ENCODE peak calls at places on chromosome 14, in seven cellular contexts. I is left lung, H is fibroblast of lung, N is dorsolateral prefrontal cortex, C is choroid plexus epithelial cell, T is neural crest cell, P is GM06990. J is an unnamed sample.

GRCh38 chr14:20482382-20482781 is 13.2 kb downstream of the PNP start:
- DNase-seq in I (no peak), N (no peak), H (no peak), T (no peak), C (no peak), P (no peak), J (no peak)

GRCh38 chr14:75732888-75733287 is 71.8 kb downstream of the TTLL5 start:
- DNase-seq in P (no peak), C (no peak), N (no peak), I (no peak), T (no peak), H (no peak), J (no peak)

GRCh38 chr14:46940600-46940999 is 289.0 kb upstream of the RPL10L start:
- DNase-seq in H (no peak), I (no peak), T (no peak), P (no peak), C (no peak), N (no peak), J (no peak)

GRCh38 chr14:23494223-23494622 is 24.7 kb downstream of the NGDN start:
- DNase-seq in I (no peak), C (peak), N (no peak), T (no peak), P (no peak), H (peak), J (no peak)

GRCh38 chr14:57022608-57023007 is 212.3 kb upstream of the OTX2 start:
- DNase-seq in P (no peak), I (no peak), H (no peak), T (no peak), N (no peak), C (no peak), J (no peak)

GRCh38 chr14:62006116-62006737 is 244.0 kb downstream of the SNAPC1 start:
- DNase-seq in I (no peak), T (no peak), N (no peak), H (no peak), P (no peak), C (no peak), J (no peak)

GRCh38 chr14:52413729-52414453 is 99.8 kb downstream of the PTGER2 start:
- DNase-seq in N (no peak), H (peak), C (peak), I (no peak), T (no peak), P (peak), J (no peak)

GRCh38 chr14:54314365-54315134 is 82.3 kb upstream of the CDKN3 start:
- DNase-seq in H (no peak), P (no peak), C (no peak), N (no peak), T (no peak), I (no peak), J (no peak)

GRCh38 chr14:76742961-76743360 is 18.3 kb upstream of the VASH1 start:
- DNase-seq in I (no peak), P (no peak), H (peak), T (no peak), C (no peak), N (no peak), J (no peak)

GRCh38 chr14:52356025-52356424 is 41.9 kb downstream of the PTGER2 start:
- DNase-seq in H (peak), T (no peak), N (no peak), P (no peak), C (peak), I (no peak), J (no peak)

GRCh38 chr14:60003991-60004390 is 84.0 kb downstream of the LRRC9 start:
- DNase-seq in H (no peak), C (no peak), N (no peak), T (no peak), P (no peak), I (no peak), J (no peak)

GRCh38 chr14:100271247-100271939 is 32.4 kb downstream of the YY1 start:
- DNase-seq in T (no peak), H (no peak), N (no peak), I (no peak), C (peak), P (no peak), J (no peak)

DNA sequence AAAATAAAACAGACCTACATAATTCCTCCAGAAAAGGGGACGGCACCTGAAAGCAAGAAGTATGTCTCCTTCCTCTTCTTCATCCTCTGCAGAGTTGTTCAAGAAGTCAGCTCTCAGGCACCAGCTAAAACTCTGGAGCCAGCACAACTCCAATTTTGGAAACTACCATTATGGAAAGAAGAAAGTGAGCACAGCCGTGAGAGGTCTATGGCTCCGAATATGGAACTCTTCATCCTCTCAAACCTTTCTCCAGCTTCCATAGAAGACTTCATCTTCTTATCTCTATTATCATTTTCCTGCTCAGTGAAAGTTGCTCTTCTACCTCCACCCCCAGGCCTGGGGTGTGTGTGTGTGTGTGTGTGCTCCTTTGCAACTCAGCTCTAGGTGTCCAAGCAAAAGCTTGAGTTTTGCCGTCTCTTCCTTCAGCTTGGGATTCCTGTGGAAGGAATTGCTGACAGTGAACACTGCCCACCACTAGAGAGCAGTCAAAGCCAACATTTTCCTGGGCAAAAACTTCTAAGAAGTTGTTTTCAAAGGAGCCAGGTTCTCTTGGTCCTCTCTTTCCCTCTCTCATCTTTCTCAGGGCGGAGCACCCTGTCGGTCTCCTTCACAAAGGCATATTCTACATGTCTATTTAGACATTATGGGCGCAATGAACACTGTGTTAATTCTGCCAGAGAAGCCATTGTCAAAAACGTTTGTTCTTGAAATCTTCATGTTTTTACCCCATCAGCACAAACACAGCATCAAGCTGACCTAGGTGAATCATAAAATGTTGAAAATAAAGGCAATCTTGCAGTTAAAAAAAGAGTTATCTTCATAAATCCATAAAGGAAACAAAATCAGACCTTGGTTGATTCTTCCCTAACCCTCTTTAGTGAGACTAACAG is 155.1 kb downstream of the DIO2 start:
- DNase-seq in C (peak), T (peak), H (peak), I (no peak), P (no peak), N (peak), J (peak)
- TF ChIP-seq CTCF in C (peak), T (peak), H (peak), I (peak), P (peak), N (peak), J (peak)

GRCh38 chr14:66046591-66046990 is 439.6 kb upstream of the CCDC196 start:
- DNase-seq in H (no peak), N (no peak), P (no peak), C (no peak), T (no peak), I (no peak), J (no peak)
- TF ChIP-seq CTCF in H (no peak), N (no peak), P (no peak), C (no peak), T (no peak), I (no peak), J (no peak)

GRCh38 chr14:72745991-72746980 is 147.6 kb downstream of the DPF3 start:
- DNase-seq in P (no peak), T (no peak), C (peak), I (no peak), N (no peak), H (peak), J (no peak)
- TF ChIP-seq CTCF in P (no peak), T (no peak), C (peak), I (no peak), N (no peak), H (peak), J (no peak)

GRCh38 chr14:93137864-93138263 is 22.1 kb upstream of the ITPK1 start:
- DNase-seq in N (no peak), P (no peak), I (peak), C (peak), H (no peak), T (no peak), J (no peak)
- TF ChIP-seq CTCF in N (no peak), P (no peak), I (no peak), C (no peak), H (no peak), T (no peak), J (no peak)

GRCh38 chr14:30387856-30388255 is 171.1 kb upstream of the G2E3 start:
- DNase-seq in I (no peak), C (no peak), T (no peak), H (no peak), N (no peak), P (no peak), J (no peak)
- TF ChIP-seq CTCF in I (no peak), C (no peak), T (no peak), H (no peak), N (no peak), P (no peak), J (no peak)

GRCh38 chr14:95419569-95419968 is 96.9 kb downstream of the SYNE3 start:
- DNase-seq in I (no peak), H (no peak), C (no peak), N (no peak), T (no peak), P (no peak), J (no peak)

GRCh38 chr14:95413289-95414215 is 93.8 kb upstream of the CLMN start:
- DNase-seq in N (no peak), I (no peak), P (no peak), C (no peak), T (no peak), H (no peak), J (no peak)

GRCh38 chr14:95415993-95416392 is 96.3 kb upstream of the CLMN start:
- DNase-seq in T (no peak), H (no peak), P (no peak), C (no peak), I (no peak), N (no peak), J (no peak)

GRCh38 chr14:95418858-95419257 is 97.6 kb downstream of the SYNE3 start:
- DNase-seq in C (no peak), I (no peak), H (no peak), T (no peak), P (no peak), N (no peak), J (no peak)

DNA sequence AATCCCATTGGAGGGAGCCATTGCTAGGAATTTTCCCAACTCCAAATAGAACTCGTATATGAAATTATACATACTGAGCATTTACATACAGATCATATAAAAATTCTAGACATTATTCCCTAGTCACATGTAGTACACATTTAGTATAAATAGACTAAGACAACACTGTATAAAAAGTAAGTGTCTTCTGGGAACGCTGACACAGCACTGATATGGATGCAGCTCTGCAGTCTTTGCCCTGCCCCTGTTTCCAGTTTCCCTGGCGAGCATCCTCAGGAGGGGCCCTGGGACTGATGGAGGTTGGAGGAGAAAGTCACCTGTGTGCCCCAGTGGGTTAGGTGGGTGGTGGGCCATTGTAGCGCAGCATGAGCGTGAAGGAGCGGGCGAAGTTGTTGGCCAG is 97.8 kb upstream of the CLMN start:
- DNase-seq in H (no peak), N (no peak), I (no peak), C (no peak), P (no peak), T (no peak), J (no peak)
- TF ChIP-seq CTCF in H (no peak), N (no peak), I (no peak), C (no peak), P (no peak), T (no peak), J (peak)

GRCh38 chr14:105304565-105304964 is 3.8 kb upstream of the BRF1 start:
- DNase-seq in H (no peak), T (no peak), C (no peak), N (no peak), P (no peak), I (no peak), J (no peak)
- TF ChIP-seq CTCF in H (no peak), T (no peak), C (no peak), N (no peak), P (no peak), I (no peak), J (no peak)

DNA sequence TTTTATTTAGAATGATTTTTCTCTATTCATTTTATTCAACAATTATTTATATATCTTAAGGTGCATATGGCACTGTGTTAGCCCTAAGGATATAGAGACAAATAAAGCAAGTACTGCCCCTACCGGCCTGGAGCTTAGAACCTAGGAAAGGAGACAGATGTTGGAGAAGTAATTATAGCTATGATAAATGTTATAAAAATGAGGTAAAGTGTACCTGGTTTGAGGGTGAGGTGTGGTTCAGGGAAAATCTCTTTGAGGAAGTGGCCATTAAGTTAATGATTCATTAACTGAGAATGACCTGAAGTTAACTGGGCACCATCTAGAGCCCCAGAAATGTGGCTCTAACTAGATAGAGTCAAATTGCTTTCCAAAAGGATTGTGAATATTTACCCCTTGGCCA is 31.9 kb downstream of the CDKL1 start:
- DNase-seq in C (no peak), N (no peak), I (no peak), H (no peak), P (no peak), T (no peak), J (no peak)
- TF ChIP-seq CTCF in C (no peak), N (no peak), I (no peak), H (no peak), P (no peak), T (no peak), J (peak)

DNA sequence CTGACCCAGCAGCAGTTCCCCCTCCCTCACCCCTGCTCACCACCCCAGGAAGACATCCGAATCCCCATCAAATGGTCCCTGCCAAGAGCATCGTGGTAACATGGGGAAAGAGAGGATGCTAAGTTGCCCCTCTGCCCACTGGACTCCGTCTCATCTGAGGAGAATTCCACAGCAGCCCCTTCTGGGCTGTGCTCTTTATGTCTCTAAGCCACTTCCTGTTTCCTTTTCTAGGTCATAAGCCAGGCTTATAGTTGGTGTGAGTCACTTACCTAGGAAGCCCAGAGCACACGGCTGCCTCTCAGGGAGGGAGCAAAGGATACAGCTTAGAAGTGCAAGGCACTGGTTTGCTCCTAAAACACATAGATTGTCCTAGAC is 76.0 kb downstream of the VCPKMT start:
- DNase-seq in H (peak), N (no peak), T (no peak), P (no peak), C (peak), I (no peak), J (no peak)
- TF ChIP-seq CTCF in H (no peak), N (no peak), T (no peak), P (no peak), C (no peak), I (no peak), J (no peak)

J was measured in progenitor cell of endocrine pancreas.